ENCODE peak calls at places on chromosomes 16 and 17, in four cellular contexts. A is foreskin fibroblast, D is fibroblast of lung, Z is WTC11. Q is an unnamed sample.

GRCh38 chr17:73545109-73545508 is 99.1 kb downstream of the SDK2 start:
- DNase-seq in A (no peak), D (no peak), Z (no peak), Q (no peak)

GRCh38 chr17:77803726-77804125 is 154.8 kb upstream of the TNRC6C start:
- DNase-seq in A (no peak), D (no peak), Z (no peak), Q (no peak)

GRCh38 chr16:3509470-3509928 is 8.7 kb downstream of the CLUAP1 start:
- DNase-seq in A (no peak), D (no peak), Z (no peak), Q (no peak)

GRCh38 chr16:3992297-3993051 is 112.0 kb upstream of the CREBBP start:
- DNase-seq in A (no peak), D (no peak), Z (no peak), Q (peak)

GRCh38 chr16:8645831-8646230 is 24.3 kb downstream of the METTL22 start:
- DNase-seq in A (no peak), D (no peak), Z (no peak), Q (no peak)

GRCh38 chr16:24508614-24509013 is 30.8 kb upstream of the RBBP6 start:
- DNase-seq in A (peak), D (peak), Z (no peak), Q (no peak)

GRCh38 chr17:16398270-16399267 is 16.8 kb upstream of the TRPV2 start:
- DNase-seq in A (no peak), D (no peak), Z (no peak), Q (no peak)

GRCh38 chr17:59620518-59621259 is 994 bp downstream of the CLTC start:
- DNase-seq in A (no peak), D (peak), Z (peak), Q (peak)

GRCh38 chr17:1730345-1731193 is 6.1 kb downstream of the WDR81 start:
- DNase-seq in A (peak), D (peak), Z (no peak), Q (no peak)

GRCh38 chr17:82797061-82797460 is 42.8 kb downstream of the ZNF750 start:
- DNase-seq in A (no peak), D (no peak), Z (no peak), Q (no peak)

Q was measured in nephron progenitor cell.